ENCODE peak calls at places on chromosomes 11 and 22, in five cellular contexts. T, R, U, G and N are unnamed samples.

GRCh38 chr11:114317738-114318137 is 21.5 kb downstream of the NNMT start:
- DNase-seq in T (peak), R (peak), U (no peak), G (no peak), N (peak)

GRCh38 chr11:46295312-46295995 is 18.0 kb downstream of the CREB3L1 start:
- DNase-seq in T (peak), R (peak), U (no peak), G (no peak), N (peak)

GRCh38 chr22:29801153-29801552 is 34.0 kb downstream of the UQCR10 start:
- DNase-seq in T (no peak), R (no peak), U (no peak), G (no peak), N (no peak)

GRCh38 chr11:31812392-31813241 is 1.5 kb upstream of the PAX6 start:
- DNase-seq in T (peak), R (no peak), U (no peak), G (no peak), N (peak)

GRCh38 chr11:126186031-126186698 is 25.3 kb downstream of the RPUSD4 start:
- DNase-seq in T (peak), R (no peak), U (no peak), G (no peak), N (no peak)

GRCh38 chr22:45102896-45103420 is 60.8 kb upstream of the NUP50 start:
- DNase-seq in T (no peak), R (no peak), U (no peak), G (no peak), N (no peak)

GRCh38 chr11:119365071-119365591 is 16.4 kb downstream of the USP2 start:
- DNase-seq in T (no peak), R (no peak), U (no peak), G (no peak), N (no peak)

GRCh38 chr11:114366331-114367243 is 33.7 kb downstream of the C11orf71 start:
- DNase-seq in T (no peak), R (no peak), U (peak), G (no peak), N (no peak)